ENCODE peak calls at places on chromosomes 13 and 19, in seven cellular contexts. B is omental fat pad; S is NCI-H2081 treated with DMSO at 0.1 percent for 48 hours; J is thyroid gland; H is non-pigmented ciliary epithelial cell; F is activated naive CD4-positive, alpha-beta T cell treated with anti-CD3 and anti-CD28 coated beads, Interleukin-2, amount 50 U/mL, for 72 hours; O is substantia nigra. T is an unnamed sample.

GRCh38 chr13:110330491-110331001 is 23.5 kb downstream of the COL4A2 start:
- DNase-seq in J (peak; percentile 42), H (no peak), O (no peak), F (no peak), B (no peak), S (no peak), T (no peak)

GRCh38 chr13:19181621-19182485 is at the start of gene TUBA3C:
- DNase-seq in J (no peak), S (no peak), O (no peak), H (no peak), F (no peak), B (no peak), T (peak; percentile 17)

GRCh38 chr19:48836089-48837017 is at the start of gene HSD17B14:
- DNase-seq in S (no peak), B (no peak), F (no peak), O (peak; percentile 38), H (no peak), J (peak; percentile 58), T (no peak)

GRCh38 chr19:40006273-40006691 is 9.4 kb downstream of the ZNF546 start:
- DNase-seq in H (peak; percentile 78), J (no peak), F (no peak), O (no peak), B (no peak), S (no peak), T (no peak)

GRCh38 chr13:34506796-34507195 is 435.3 kb upstream of the NBEA start:
- DNase-seq in F (no peak), H (no peak), J (no peak), O (no peak), B (no peak), S (no peak), T (no peak)

GRCh38 chr19:8149261-8150094 is at the start of gene FBN3:
- DNase-seq in H (no peak), S (no peak), O (no peak), B (no peak), F (no peak), J (peak; percentile 84), T (no peak)

GRCh38 chr19:38024991-38025716 is 118.1 kb downstream of the SIPA1L3 start:
- DNase-seq in B (no peak), S (no peak), H (no peak), O (no peak), F (no peak), J (no peak), T (no peak)

GRCh38 chr19:49771674-49772139 is 4.9 kb downstream of the AP2A1 start:
- DNase-seq in J (no peak), O (no peak), B (no peak), F (no peak), H (no peak), S (no peak), T (no peak)

GRCh38 chr19:44192127-44192526 is 20.2 kb upstream of the ZNF227 start:
- DNase-seq in F (no peak), O (no peak), H (no peak), J (no peak), S (no peak), B (no peak), T (no peak)

GRCh38 chr19:38307076-38307475 is 3.0 kb downstream of the C19orf33 start:
- DNase-seq in S (no peak), B (no peak), O (no peak), H (no peak), J (no peak), F (no peak), T (no peak)

GRCh38 chr19:7868326-7868670 is 5.9 kb downstream of the PRR36 start:
- DNase-seq in H (no peak), O (no peak), J (no peak), F (no peak), B (no peak), S (no peak), T (peak; percentile 32)

GRCh38 chr19:55376381-55376933 is at the start of gene TMEM190:
- DNase-seq in J (no peak), B (no peak), F (no peak), O (no peak), H (no peak), S (no peak), T (no peak)

GRCh38 chr19:33797821-33798633 is 1.4 kb downstream of the KCTD15 start:
- DNase-seq in B (no peak), O (no peak), S (no peak), F (no peak), H (no peak), J (peak; percentile 79), T (peak; percentile 57)

GRCh38 chr13:35598233-35598632 is 121.7 kb upstream of the MAB21L1 start:
- DNase-seq in J (no peak), S (no peak), O (no peak), H (no peak), B (no peak), F (no peak), T (no peak)

GRCh38 chr19:33436360-33437345 is 63.1 kb downstream of the CEBPG start:
- DNase-seq in J (no peak), S (no peak), O (no peak), B (no peak), H (no peak), F (no peak), T (no peak)

GRCh38 chr13:113849981-113850721 is 13.7 kb downstream of the GAS6 start:
- DNase-seq in F (peak; percentile 28), S (no peak), O (no peak), B (no peak), H (no peak), J (no peak), T (no peak)

GRCh38 chr19:16920816-16921529 is 32.2 kb downstream of the F2RL3 start:
- DNase-seq in H (peak; percentile 66), S (no peak), F (no peak), B (no peak), O (no peak), J (no peak), T (no peak)

GRCh38 chr13:21458457-21458815 is 667 bp downstream of the ZDHHC20 start:
- DNase-seq in S (no peak), J (peak; percentile 81), O (no peak), F (no peak), H (no peak), B (no peak), T (peak; percentile 71)

GRCh38 chr13:30307966-30308290 is 577 bp upstream of the KATNAL1 start:
- DNase-seq in B (no peak), J (no peak), O (no peak), F (no peak), H (no peak), S (no peak), T (no peak)

GRCh38 chr13:111118898-111119607 is 3.9 kb downstream of the ARHGEF7 start:
- DNase-seq in O (no peak), J (no peak), F (no peak), H (no peak), B (no peak), S (no peak), T (no peak)

GRCh38 chr19:19371056-19371455 is 34.4 kb upstream of the GATAD2A start:
- DNase-seq in B (no peak), H (no peak), F (no peak), O (no peak), J (no peak), S (no peak), T (no peak)